ENCODE peak calls at places on chromosomes 13 and 19, in ten cellular contexts. J, F, S, D, H, C, O, X, B and Y are unnamed samples.

GRCh38 chr13:81078048-81078447 is 737.1 kb upstream of the SPRY2 start:
- DNase-seq in O (no peak), H (no peak), S (no peak), X (no peak), B (no peak), C (no peak), F (no peak), J (no peak), D (no peak), Y (no peak)

GRCh38 chr19:51365211-51366049 is 758 bp downstream of the ETFB start:
- DNase-seq in S (peak), B (peak), O (peak), J (no peak), C (peak), D (peak), F (no peak), X (no peak), H (peak), Y (no peak)

GRCh38 chr13:37652596-37652995 is 54.0 kb upstream of the POSTN start:
- DNase-seq in D (no peak), C (no peak), X (no peak), O (no peak), H (no peak), J (no peak), S (no peak), F (no peak), B (no peak), Y (no peak)

GRCh38 chr13:70520275-70520674 is 412.0 kb upstream of the KLHL1 start:
- DNase-seq in D (no peak), X (no peak), F (no peak), B (no peak), C (no peak), H (no peak), J (no peak), O (no peak), S (no peak), Y (no peak)

GRCh38 chr19:43562698-43563241 is 12.6 kb downstream of the XRCC1 start:
- DNase-seq in B (peak), F (peak), X (no peak), S (no peak), C (peak), J (no peak), O (no peak), D (no peak), H (peak), Y (peak)

GRCh38 chr13:46354143-46355087 is 32.6 kb downstream of the RUBCNL start:
- DNase-seq in F (no peak), O (no peak), J (peak), H (no peak), X (no peak), C (no peak), S (no peak), B (no peak), D (no peak), Y (no peak)

GRCh38 chr19:38656171-38656981 is 8.9 kb downstream of the ACTN4 start:
- DNase-seq in O (no peak), F (peak), C (no peak), H (no peak), S (no peak), X (no peak), B (no peak), D (no peak), J (no peak), Y (no peak)

GRCh38 chr13:24683833-24684599 is 3.8 kb downstream of the ATP12A start:
- DNase-seq in J (no peak), S (peak), C (peak), D (peak), B (peak), X (peak), F (peak), H (peak), O (peak), Y (peak)

GRCh38 chr19:31354919-31355318 is 5.7 kb upstream of the TSHZ3 start:
- DNase-seq in D (peak), F (no peak), J (no peak), H (no peak), X (no peak), O (no peak), B (no peak), S (peak), C (no peak), Y (no peak)

GRCh38 chr13:92175330-92175729 is 776.9 kb downstream of the GPC5 start:
- DNase-seq in S (peak), H (no peak), J (no peak), X (peak), D (peak), F (no peak), O (peak), B (no peak), C (no peak), Y (peak)

GRCh38 chr13:112907916-112908315 is 61.1 kb upstream of the MCF2L start:
- DNase-seq in F (no peak), C (no peak), D (no peak), O (no peak), X (no peak), B (no peak), S (no peak), H (no peak), J (no peak), Y (no peak)

GRCh38 chr19:51926784-51927741 is at the start of gene ZNF613:
- DNase-seq in S (peak), X (peak), D (peak), B (peak), F (peak), J (peak), H (peak), C (peak), O (peak), Y (peak)

GRCh38 chr13:113458218-113459065 is 5.2 kb upstream of the ADPRHL1 start:
- DNase-seq in C (no peak), X (peak), O (peak), B (no peak), S (peak), J (no peak), H (peak), F (no peak), D (peak), Y (peak)

GRCh38 chr19:55251296-55252081 is 7.3 kb downstream of the PPP6R1 start:
- DNase-seq in X (no peak), O (no peak), B (no peak), F (peak), H (no peak), S (no peak), C (no peak), D (no peak), J (no peak), Y (peak)

GRCh38 chr19:14160017-14160703 is 23.8 kb upstream of the ASF1B start:
- DNase-seq in S (no peak), F (no peak), J (no peak), O (no peak), H (no peak), X (no peak), B (no peak), C (no peak), D (no peak), Y (no peak)

GRCh38 chr13:20684535-20684934 is 19.0 kb upstream of the IL17D start:
- DNase-seq in X (no peak), S (no peak), D (peak), O (no peak), C (no peak), F (no peak), B (no peak), H (no peak), J (no peak), Y (no peak)

GRCh38 chr19:708154-709141 is at the start of gene PALM:
- DNase-seq in B (no peak), H (no peak), D (peak), S (peak), F (peak), O (peak), C (no peak), X (peak), J (no peak), Y (no peak)

GRCh38 chr13:93344048-93344447 is 117.4 kb downstream of the GPC6 start:
- DNase-seq in O (no peak), S (no peak), C (no peak), B (no peak), J (no peak), H (no peak), F (no peak), X (no peak), D (no peak), Y (no peak)

GRCh38 chr19:50553134-50553703 is 15.0 kb downstream of the LRRC4B start:
- DNase-seq in X (no peak), O (no peak), D (no peak), J (no peak), B (no peak), C (no peak), F (no peak), H (no peak), S (peak), Y (no peak)

GRCh38 chr13:42355118-42355840 is 83.3 kb downstream of the AKAP11 start:
- DNase-seq in X (no peak), C (no peak), B (no peak), O (peak), F (peak), H (no peak), D (no peak), S (no peak), J (no peak), Y (peak)

GRCh38 chr13:42350141-42350540 is 78.2 kb downstream of the AKAP11 start:
- DNase-seq in X (no peak), J (no peak), F (no peak), C (no peak), D (no peak), H (no peak), O (no peak), S (peak), B (no peak), Y (no peak)

GRCh38 chr13:42355841-42356575 is 84.1 kb downstream of the AKAP11 start:
- DNase-seq in H (no peak), D (no peak), C (no peak), X (no peak), J (no peak), S (no peak), B (no peak), F (no peak), O (no peak), Y (no peak)

GRCh38 chr13:42360046-42360445 is 88.1 kb downstream of the AKAP11 start:
- DNase-seq in D (no peak), S (no peak), J (no peak), H (no peak), C (no peak), O (no peak), X (no peak), F (no peak), B (no peak), Y (no peak)

GRCh38 chr13:42354246-42355117 is 82.5 kb downstream of the AKAP11 start:
- DNase-seq in X (no peak), J (no peak), D (peak), F (peak), H (no peak), S (no peak), O (peak), C (no peak), B (no peak), Y (peak)
- TF ChIP-seq CTCF in X (peak), J (no peak), D (peak), F (no peak), H (peak), S (peak), O (peak), C (no peak), B (no peak), Y (peak)

GRCh38 chr19:19732579-19733501 is at the start of gene ZNF14:
- DNase-seq in S (peak), O (peak), C (peak), H (peak), X (peak), J (peak), B (peak), F (peak), D (peak), Y (peak)
- TF ChIP-seq CTCF in S (peak), O (peak), C (no peak), H (peak), X (peak), J (peak), B (no peak), F (no peak), D (peak), Y (no peak)

DNA sequence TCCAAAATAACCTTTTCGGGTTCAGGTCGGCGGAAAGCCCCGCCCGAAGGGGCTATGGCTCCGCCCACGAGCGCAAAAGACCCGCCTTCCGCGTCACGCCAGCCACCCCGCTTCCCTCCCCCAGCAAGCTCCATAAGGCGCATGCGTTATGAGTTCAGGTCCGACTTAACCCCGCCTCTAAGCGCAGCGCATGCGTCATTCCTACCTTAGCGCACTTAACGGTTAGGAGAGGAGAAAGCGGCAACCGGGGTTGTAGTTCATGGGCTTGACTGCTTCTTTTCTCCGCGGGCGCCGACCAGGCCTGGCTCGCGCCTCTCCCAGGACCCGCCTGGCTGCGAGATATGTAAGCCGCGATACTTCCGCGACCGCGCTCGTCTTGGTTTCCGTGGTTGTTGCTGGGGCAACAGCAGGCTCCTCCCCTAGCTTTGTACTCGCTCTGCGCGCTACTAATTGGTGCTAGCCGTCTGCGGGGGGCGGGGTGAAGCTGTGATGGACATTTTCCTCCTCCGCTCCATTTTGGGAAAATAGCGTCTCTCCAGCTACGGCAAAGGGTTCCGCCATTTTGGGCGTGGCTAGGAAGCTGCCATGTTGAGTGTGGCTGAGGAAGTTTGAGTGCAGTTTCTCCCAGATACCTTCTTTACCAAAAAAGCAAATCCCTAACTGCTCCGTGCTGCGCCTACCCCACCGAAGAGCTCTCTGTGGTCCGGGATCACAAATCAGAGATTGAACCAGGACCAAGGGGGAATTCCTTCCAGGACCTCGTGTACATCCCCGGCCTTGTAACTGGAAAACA is at the start of gene B9D2:
- DNase-seq in B (peak), D (peak), S (peak), H (peak), X (peak), O (peak), J (peak), F (peak), C (peak), Y (peak)
- TF ChIP-seq CTCF in B (no peak), D (no peak), S (no peak), H (no peak), X (no peak), O (no peak), J (no peak), F (no peak), C (no peak), Y (no peak)

GRCh38 chr19:57816652-57817051 is 1.9 kb upstream of the ZNF552 start:
- DNase-seq in H (no peak), B (no peak), D (peak), F (no peak), J (no peak), X (no peak), O (no peak), C (no peak), S (peak), Y (no peak)

GRCh38 chr19:57815247-57816075 is 748 bp upstream of the ZNF552 start:
- DNase-seq in F (no peak), C (no peak), X (no peak), B (no peak), H (no peak), O (no peak), J (no peak), S (no peak), D (no peak), Y (no peak)

GRCh38 chr19:57813919-57814504 is 701 bp downstream of the ZNF552 start:
- DNase-seq in O (peak), B (no peak), F (no peak), C (no peak), S (no peak), X (no peak), D (peak), H (no peak), J (no peak), Y (no peak)

GRCh38 chr19:57812201-57812600 is 2.5 kb downstream of the ZNF552 start:
- DNase-seq in B (no peak), J (no peak), H (no peak), X (no peak), F (no peak), S (no peak), O (no peak), C (no peak), D (no peak), Y (peak)

GRCh38 chr19:57814505-57815246 is at the start of gene ZNF552:
- DNase-seq in H (peak), O (peak), C (peak), X (peak), D (peak), F (peak), J (peak), S (peak), B (peak), Y (peak)
- TF ChIP-seq CTCF in H (no peak), O (no peak), C (no peak), X (peak), D (peak), F (no peak), J (no peak), S (peak), B (no peak), Y (no peak)

GRCh38 chr13:29260684-29261083 is 334.8 kb downstream of the SLC7A1 start:
- DNase-seq in H (no peak), C (no peak), B (no peak), O (peak), F (no peak), S (no peak), D (peak), X (no peak), J (no peak), Y (no peak)
- TF ChIP-seq CTCF in H (peak), C (no peak), B (no peak), O (no peak), F (no peak), S (peak), D (peak), X (no peak), J (no peak), Y (peak)

DNA sequence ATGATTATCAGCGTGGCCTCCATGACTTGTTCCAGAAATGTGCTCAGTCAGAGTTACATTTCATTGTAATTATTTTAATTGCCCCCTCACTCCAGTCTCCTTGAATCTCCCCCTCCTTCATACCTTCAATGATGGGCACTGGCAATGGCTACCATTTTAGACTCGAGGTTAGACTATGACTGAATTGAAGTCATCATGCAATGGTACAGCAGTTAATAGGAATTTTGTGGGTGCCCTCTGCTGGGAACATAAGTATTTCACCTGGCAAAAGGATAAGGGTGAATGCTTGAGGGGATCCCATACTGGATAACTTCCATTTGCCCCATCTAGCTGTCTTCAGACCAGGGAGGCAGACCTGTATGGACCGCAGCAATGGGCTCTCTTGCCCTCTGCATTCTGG is 32.2 kb upstream of the USP12 start:
- DNase-seq in B (no peak), O (no peak), F (no peak), C (no peak), D (peak), J (no peak), X (no peak), H (no peak), S (no peak), Y (no peak)
- TF ChIP-seq CTCF in B (no peak), O (peak), F (peak), C (no peak), D (peak), J (no peak), X (no peak), H (peak), S (peak), Y (peak)